ENCODE peak calls at places on chromosomes 2 and 18, in four cellular contexts. J, K, F and B are unnamed samples.

GRCh38 chr2:19933351-19933981 is 31.7 kb upstream of the TTC32 start:
- DNase-seq in J (no peak), K (no peak), F (peak; percentile 53), B (no peak)

GRCh38 chr2:126513033-126513432 is 142.9 kb upstream of the GYPC start:
- DNase-seq in J (no peak), K (no peak), F (no peak), B (no peak)

GRCh38 chr2:240523451-240524281 is 34.1 kb downstream of the ANKMY1 start:
- DNase-seq in J (no peak), K (no peak), F (no peak), B (no peak)

GRCh38 chr18:74963820-74964446 is 245.0 kb downstream of the PTGR3 start:
- DNase-seq in J (no peak), K (no peak), F (no peak), B (peak; percentile 48)

GRCh38 chr2:42933824-42934254 is 141.5 kb upstream of the HAAO start:
- DNase-seq in J (no peak), K (no peak), F (no peak), B (no peak)

GRCh38 chr18:37654034-37654433 is 88.4 kb upstream of the CELF4 start:
- DNase-seq in J (no peak), K (no peak), F (no peak), B (no peak)

GRCh38 chr2:202808754-202809153 is 62.8 kb downstream of the ICA1L start:
- DNase-seq in J (no peak), K (no peak), F (no peak), B (no peak)

GRCh38 chr2:69781321-69782248 is 39.7 kb downstream of the ANXA4 start:
- DNase-seq in J (no peak), K (no peak), F (no peak), B (peak; percentile 58)

GRCh38 chr2:188984126-188984525 is 10.0 kb downstream of the COL3A1 start:
- DNase-seq in J (no peak), K (no peak), F (no peak), B (no peak)

GRCh38 chr2:219109468-219109867 is 48.7 kb upstream of the IHH start:
- DNase-seq in J (no peak), K (peak; percentile 73), F (no peak), B (no peak)

GRCh38 chr2:233470007-233470687 is 96.4 kb downstream of the USP40 start:
- DNase-seq in J (peak; percentile 89), K (peak; percentile 66), F (no peak), B (no peak)

GRCh38 chr2:208820289-208820688 is 413.7 kb downstream of the PTH2R start:
- DNase-seq in J (no peak), K (no peak), F (no peak), B (peak; percentile 15)
- TF ChIP-seq CTCF in J (peak; percentile 23), K (peak; percentile 22), F (no peak), B (peak; percentile 54)

GRCh38 chr2:110116033-110116710 is 550 bp upstream of the MALL start:
- DNase-seq in J (peak; percentile 82), K (peak; percentile 72), F (peak; percentile 53), B (peak; percentile 34)
- H3K4me3 ChIP-seq in J (peak overlapping the region; percentile 35), K (peak overlapping the region; percentile 57), F (peak overlapping the region; percentile 48), B (peak overlapping the region; percentile 49)

GRCh38 chr2:25491003-25491696 is 149.4 kb upstream of the DNMT3A start:
- DNase-seq in J (no peak), K (no peak), F (peak; percentile 3), B (no peak)
- TF ChIP-seq CTCF in J (no peak), K (no peak), F (no peak), B (no peak)

GRCh38 chr2:8119782-8120551 is 561.9 kb upstream of the ID2 start:
- DNase-seq in J (no peak), K (no peak), F (peak; percentile 41), B (peak; percentile 85)
- H3K4me3 ChIP-seq in J (peak overlapping the region; percentile 15), K (no peak overlapping the region), F (no peak overlapping the region), B (peak overlapping the region; percentile 23)

DNA sequence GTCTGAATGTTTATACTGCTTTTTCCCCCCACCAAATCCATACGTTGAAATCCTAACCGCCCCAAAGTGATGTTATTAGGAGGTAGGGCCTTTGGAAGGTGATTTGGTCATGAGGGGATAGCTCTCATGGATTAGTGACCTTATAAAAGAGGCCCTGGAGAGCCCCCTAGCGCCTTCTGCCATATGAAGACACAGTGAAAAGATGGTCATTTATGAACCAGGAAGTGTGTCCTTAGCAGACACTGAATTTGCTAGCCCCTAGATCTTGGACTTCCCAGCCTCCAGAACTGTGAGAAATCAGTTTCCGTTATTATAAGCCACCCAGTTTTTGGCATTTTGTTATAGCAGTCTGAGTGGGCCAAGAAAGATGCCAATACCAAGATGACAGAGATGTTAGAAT is 7.2 kb upstream of the TSN start:
- DNase-seq in J (no peak), K (no peak), F (peak; percentile 36), B (no peak)
- TF ChIP-seq CTCF in J (no peak), K (no peak), F (peak; percentile 37), B (peak; percentile 35)

DNA sequence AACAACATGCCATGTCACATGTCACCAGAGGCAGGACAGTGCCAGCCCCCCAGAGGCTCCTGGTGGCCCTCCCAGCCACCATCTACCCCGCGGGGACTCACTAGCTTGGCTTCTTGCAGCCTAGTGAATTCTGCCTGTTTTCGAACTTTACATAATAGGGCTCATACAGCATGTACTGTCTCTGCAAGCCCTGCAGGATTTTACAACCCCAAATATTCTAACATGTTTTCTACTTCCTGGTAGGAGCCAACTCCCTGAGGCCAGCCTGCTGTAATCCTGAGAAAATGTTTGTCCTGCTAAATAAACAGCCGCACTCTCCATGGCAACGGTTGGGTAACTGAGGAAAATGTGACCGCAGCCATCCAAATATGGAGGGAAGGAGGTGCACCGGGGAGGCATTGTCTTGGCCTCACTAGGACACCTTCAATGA is 2.7 kb downstream of the PER2 start:
- DNase-seq in J (peak; percentile 88), K (peak; percentile 81), F (peak; percentile 86), B (peak; percentile 96)
- H3K4me3 ChIP-seq in J (peak overlapping the region; percentile 83), K (no peak overlapping the region), F (peak overlapping the region; percentile 41), B (peak overlapping the region; percentile 25)

DNA sequence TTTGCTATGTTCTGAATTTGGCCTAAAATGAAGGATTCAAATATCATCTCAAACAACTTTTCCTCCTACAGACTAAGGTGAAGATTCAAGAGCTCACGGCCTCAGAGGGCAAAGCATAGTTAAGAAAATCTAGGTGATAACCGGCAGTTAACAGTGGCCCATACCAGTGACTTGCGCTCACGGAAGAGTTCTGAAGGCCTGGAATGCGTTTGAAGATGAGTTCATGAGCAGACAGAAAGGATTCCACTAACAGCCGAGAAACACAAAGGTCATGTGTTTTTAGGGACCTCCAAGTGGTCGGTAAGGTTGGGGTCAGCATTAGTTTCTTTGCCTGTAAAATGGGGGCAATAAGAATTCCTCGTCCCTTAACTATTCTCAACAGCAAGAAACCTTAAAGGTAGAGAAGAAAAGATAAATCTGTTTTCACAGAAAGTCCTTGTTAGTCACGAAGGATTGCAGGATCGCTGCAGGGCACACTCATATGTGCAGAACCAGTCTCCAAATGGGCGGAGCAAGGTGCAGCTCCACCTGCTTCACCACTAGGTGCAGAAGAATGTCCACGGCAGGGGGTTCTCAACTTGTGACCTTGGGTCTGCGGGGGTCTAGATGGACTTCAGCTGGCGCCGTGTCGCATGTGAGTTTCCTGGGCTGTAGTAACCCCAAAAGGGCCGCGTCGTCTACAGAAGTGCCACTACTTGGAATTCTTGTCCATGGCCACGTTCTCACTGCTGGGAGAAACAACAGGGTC is 708 bp upstream of the RPIA start:
- DNase-seq in J (peak; percentile 77), K (peak; percentile 78), F (no peak), B (no peak)
- TF ChIP-seq CTCF in J (peak; percentile 26), K (no peak), F (no peak), B (no peak)

GRCh38 chr2:104860141-104860790 is 6.4 kb downstream of the POU3F3 start:
- DNase-seq in J (no peak), K (no peak), F (no peak), B (no peak)

GRCh38 chr2:104859310-104860130 is 5.6 kb downstream of the POU3F3 start:
- DNase-seq in J (no peak), K (no peak), F (no peak), B (no peak)

GRCh38 chr2:104863229-104863584 is 9.3 kb downstream of the POU3F3 start:
- DNase-seq in J (no peak), K (no peak), F (no peak), B (no peak)

GRCh38 chr2:104862061-104862941 is 8.4 kb downstream of the POU3F3 start:
- DNase-seq in J (peak; percentile 90), K (no peak), F (no peak), B (no peak)

GRCh38 chr2:104861295-104862060 is 7.6 kb downstream of the POU3F3 start:
- DNase-seq in J (no peak), K (no peak), F (no peak), B (no peak)
- H3K4me3 ChIP-seq in J (peak overlapping the region; percentile 50), K (no peak overlapping the region), F (no peak overlapping the region), B (no peak overlapping the region)

GRCh38 chr18:58862851-58863538 is 1.7 kb upstream of the ZNF532 start:
- DNase-seq in J (no peak), K (peak; percentile 70), F (no peak), B (no peak)
- TF ChIP-seq CTCF in J (no peak), K (no peak), F (no peak), B (no peak)